ENCODE peak calls at places on chromosome 14, in five cellular contexts. One of them, this sample, is unnamed.

GRCh38 chr14:51035611-51036192 is 59.2 kb downstream of the TRIM9 start:
- DNase-seq in HCT116: no peak
- DNase-seq in H1: no peak
- DNase-seq in GM12878: no peak
- DNase-seq in HepG2: peak; percentile 70
- DNase-seq in this sample: no peak

GRCh38 chr14:90536511-90537191 is 139.8 kb downstream of the CALM1 start:
- DNase-seq in HCT116: no peak
- DNase-seq in HepG2: no peak
- DNase-seq in GM12878: no peak
- DNase-seq in H1: no peak
- DNase-seq in this sample: no peak

GRCh38 chr14:30559638-30560071 is 697 bp downstream of the G2E3 start:
- DNase-seq in HCT116: no peak
- DNase-seq in GM12878: no peak
- DNase-seq in HepG2: peak; percentile 64
- DNase-seq in H1: no peak
- DNase-seq in this sample: no peak

GRCh38 chr14:78848234-78848820 is 678.2 kb downstream of the NRXN3 start:
- DNase-seq in HCT116: peak; percentile 18
- DNase-seq in HepG2: peak; percentile 29
- DNase-seq in GM12878: no peak
- DNase-seq in H1: peak; percentile 70
- DNase-seq in this sample: peak; percentile 55

GRCh38 chr14:99604766-99605298 is 825 bp upstream of the CCDC85C start:
- DNase-seq in H1: no peak
- DNase-seq in GM12878: no peak
- DNase-seq in HepG2: no peak
- DNase-seq in HCT116: no peak
- DNase-seq in this sample: no peak

GRCh38 chr14:106277503-106277902 is 751.1 kb downstream of the TMEM121 start:
- DNase-seq in HepG2: peak; percentile 4
- DNase-seq in HCT116: no peak
- DNase-seq in H1: no peak
- DNase-seq in GM12878: no peak
- DNase-seq in this sample: peak; percentile 6

GRCh38 chr14:39036760-39037159 is 66.3 kb downstream of the SEC23A start:
- DNase-seq in GM12878: no peak
- DNase-seq in HCT116: no peak
- DNase-seq in H1: no peak
- DNase-seq in HepG2: no peak
- DNase-seq in this sample: no peak

GRCh38 chr14:33588771-33589170 is 362.1 kb downstream of the EGLN3 start:
- DNase-seq in H1: no peak
- DNase-seq in HCT116: no peak
- DNase-seq in HepG2: no peak
- DNase-seq in GM12878: no peak
- DNase-seq in this sample: no peak

GRCh38 chr14:81400202-81400678 is at the start of gene STON2:
- DNase-seq in GM12878: no peak
- DNase-seq in H1: no peak
- DNase-seq in HCT116: peak; percentile 54
- DNase-seq in HepG2: no peak
- DNase-seq in this sample: no peak

GRCh38 chr14:91963465-91963864 is 16.0 kb upstream of the FBLN5 start:
- DNase-seq in GM12878: no peak
- DNase-seq in HepG2: no peak
- DNase-seq in HCT116: no peak
- DNase-seq in H1: no peak
- DNase-seq in this sample: no peak

GRCh38 chr14:32366995-32367394 is 37.9 kb downstream of the AKAP6 start:
- DNase-seq in GM12878: no peak
- DNase-seq in HCT116: no peak
- DNase-seq in HepG2: no peak
- DNase-seq in H1: no peak
- DNase-seq in this sample: no peak

GRCh38 chr14:24098927-24099813 is 5.1 kb downstream of the PCK2 start:
- DNase-seq in HepG2: no peak
- DNase-seq in GM12878: no peak
- DNase-seq in HCT116: no peak
- DNase-seq in H1: no peak
- DNase-seq in this sample: no peak

GRCh38 chr14:36227802-36228201 is 51.3 kb upstream of the PTCSC3 start:
- DNase-seq in GM12878: no peak
- DNase-seq in HepG2: no peak
- DNase-seq in HCT116: no peak
- DNase-seq in H1: no peak
- DNase-seq in this sample: no peak

GRCh38 chr14:101727611-101728010 is 33.9 kb upstream of the PPP2R5C start:
- DNase-seq in GM12878: no peak
- DNase-seq in HepG2: no peak
- DNase-seq in HCT116: no peak
- DNase-seq in H1: no peak
- DNase-seq in this sample: no peak

GRCh38 chr14:74649673-74650072 is 37.6 kb upstream of the LTBP2 start:
- DNase-seq in HepG2: no peak
- DNase-seq in HCT116: no peak
- DNase-seq in H1: no peak
- DNase-seq in GM12878: no peak
- DNase-seq in this sample: no peak

GRCh38 chr14:104771918-104772706 is 19.2 kb downstream of the SIVA1 start:
- DNase-seq in GM12878: no peak
- DNase-seq in HCT116: no peak
- DNase-seq in HepG2: no peak
- DNase-seq in H1: no peak
- DNase-seq in this sample: no peak

GRCh38 chr14:33057585-33057984 is 118.9 kb downstream of the NPAS3 start:
- DNase-seq in HepG2: no peak
- DNase-seq in HCT116: no peak
- DNase-seq in H1: no peak
- DNase-seq in GM12878: no peak
- DNase-seq in this sample: no peak

GRCh38 chr14:68039593-68039992 is 220.0 kb downstream of the RAD51B start:
- DNase-seq in GM12878: no peak
- DNase-seq in HepG2: no peak
- DNase-seq in H1: no peak
- DNase-seq in HCT116: no peak
- DNase-seq in this sample: no peak

GRCh38 chr14:38623661-38624060 is 367.8 kb upstream of the CLEC14A start:
- DNase-seq in GM12878: no peak
- DNase-seq in HCT116: no peak
- DNase-seq in HepG2: no peak
- DNase-seq in H1: no peak
- DNase-seq in this sample: no peak

GRCh38 chr14:20873370-20874177 is 17.6 kb upstream of the RNASE3 start:
- DNase-seq in HCT116: peak; percentile 79
- DNase-seq in HepG2: peak; percentile 41
- DNase-seq in H1: peak; percentile 92
- DNase-seq in GM12878: no peak
- DNase-seq in this sample: peak; percentile 86

GRCh38 chr14:36275741-36276140 is 44.7 kb downstream of the MBIP start:
- DNase-seq in H1: no peak
- DNase-seq in GM12878: no peak
- DNase-seq in HepG2: no peak
- DNase-seq in HCT116: no peak
- DNase-seq in this sample: no peak

GRCh38 chr14:50047274-50047676 is 69.1 kb downstream of the VCPKMT start:
- DNase-seq in GM12878: peak; percentile 73
- DNase-seq in H1: no peak
- DNase-seq in HCT116: no peak
- DNase-seq in HepG2: peak; percentile 79
- DNase-seq in this sample: no peak

GRCh38 chr14:24176599-24176998 is 4.7 kb downstream of the REC8 start:
- DNase-seq in HCT116: no peak
- DNase-seq in HepG2: no peak
- DNase-seq in GM12878: no peak
- DNase-seq in H1: no peak
- DNase-seq in this sample: no peak

GRCh38 chr14:100748944-100749343 is 22.3 kb downstream of the DLK1 start:
- DNase-seq in HCT116: no peak
- DNase-seq in H1: no peak
- DNase-seq in HepG2: no peak
- DNase-seq in GM12878: no peak
- DNase-seq in this sample: no peak

GRCh38 chr14:97346675-97347074 is 549.5 kb downstream of the VRK1 start:
- DNase-seq in HCT116: no peak
- DNase-seq in H1: no peak
- DNase-seq in HepG2: no peak
- DNase-seq in GM12878: no peak
- DNase-seq in this sample: no peak

GRCh38 chr14:20610002-20610765 is 19.0 kb upstream of the RNASE12 start:
- DNase-seq in HepG2: peak; percentile 81
- DNase-seq in GM12878: no peak
- DNase-seq in HCT116: no peak
- DNase-seq in H1: peak; percentile 94
- DNase-seq in this sample: no peak

GRCh38 chr14:28780843-28781503 is 14.4 kb downstream of the FOXG1 start:
- DNase-seq in GM12878: no peak
- DNase-seq in HepG2: no peak
- DNase-seq in H1: no peak
- DNase-seq in HCT116: no peak
- DNase-seq in this sample: no peak

GRCh38 chr14:31829256-31829923 is 247.7 kb upstream of the ARHGAP5 start:
- DNase-seq in H1: no peak
- DNase-seq in HepG2: no peak
- DNase-seq in GM12878: no peak
- DNase-seq in HCT116: no peak
- DNase-seq in this sample: no peak

GRCh38 chr14:75247286-75247922 is 31.2 kb upstream of the FOS start:
- DNase-seq in HepG2: peak; percentile 77
- DNase-seq in HCT116: no peak
- DNase-seq in H1: no peak
- DNase-seq in GM12878: peak; percentile 40
- DNase-seq in this sample: no peak

DNA sequence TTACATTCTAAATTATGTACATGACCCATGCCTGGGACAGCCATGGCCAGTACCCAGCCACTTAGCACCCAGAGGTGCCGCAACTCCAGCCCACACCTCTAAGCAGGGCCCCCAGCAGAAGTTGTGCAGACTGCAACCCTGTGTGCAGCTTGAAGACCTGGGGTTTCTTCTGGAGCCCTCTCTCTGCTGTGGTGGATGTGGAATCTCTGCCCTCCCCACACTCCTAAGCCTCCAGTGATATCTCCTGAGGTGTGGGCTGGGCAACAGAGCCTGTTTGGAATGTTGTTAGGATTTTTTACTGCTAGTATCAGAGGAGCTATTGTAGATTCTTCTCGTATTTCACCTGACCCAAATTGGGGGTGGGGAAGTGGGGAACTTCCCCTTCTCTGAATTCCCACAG is 59.4 kb upstream of the TUNAR start:
- DNase-seq in H1: peak; percentile 42
- DNase-seq in GM12878: no peak
- DNase-seq in HepG2: no peak
- DNase-seq in HCT116: no peak
- DNase-seq in this sample: no peak
- H3K4me1 ChIP-seq in H1: peaks cover 5% of the 10 kb centered on the region
- H3K4me1 ChIP-seq in GM12878: no peaks in the 10 kb centered on the region
- H3K4me1 ChIP-seq in HepG2: no peaks in the 10 kb centered on the region
- H3K4me1 ChIP-seq in HCT116: no peaks in the 10 kb centered on the region
- H3K4me1 ChIP-seq in this sample: peaks cover 2% of the 10 kb centered on the region

GRCh38 chr14:63974176-63974575 is 121.4 kb downstream of the SYNE2 start:
- DNase-seq in HCT116: no peak
- DNase-seq in HepG2: no peak
- DNase-seq in GM12878: no peak
- DNase-seq in H1: no peak
- DNase-seq in this sample: no peak

GRCh38 chr14:63972323-63972932 is 119.6 kb downstream of the SYNE2 start:
- DNase-seq in HCT116: no peak
- DNase-seq in HepG2: no peak
- DNase-seq in H1: no peak
- DNase-seq in GM12878: no peak
- DNase-seq in this sample: no peak
- TF ChIP-seq ZNF274 in HCT116: no peak
- TF ChIP-seq ZNF274 in HepG2: no peak
- TF ChIP-seq ZNF274 in H1: no peak
- TF ChIP-seq ZNF274 in GM12878: no peak
- TF ChIP-seq ZNF274 in this sample: no peak

GRCh38 chr14:70394674-70395073 is 22.2 kb downstream of the SYNJ2BP start:
- DNase-seq in H1: no peak
- DNase-seq in HepG2: peak; percentile 21
- DNase-seq in HCT116: no peak
- DNase-seq in GM12878: no peak
- DNase-seq in this sample: no peak

GRCh38 chr14:70398280-70398679 is 18.6 kb downstream of the SYNJ2BP start:
- DNase-seq in HepG2: peak; percentile 5
- DNase-seq in HCT116: no peak
- DNase-seq in GM12878: no peak
- DNase-seq in H1: no peak
- DNase-seq in this sample: no peak

GRCh38 chr14:70398706-70399431 is 18.0 kb downstream of the SYNJ2BP start:
- DNase-seq in H1: no peak
- DNase-seq in HCT116: no peak
- DNase-seq in HepG2: no peak
- DNase-seq in GM12878: no peak
- DNase-seq in this sample: no peak

GRCh38 chr14:70401643-70402042 is 15.2 kb downstream of the SYNJ2BP start:
- DNase-seq in HCT116: no peak
- DNase-seq in GM12878: no peak
- DNase-seq in HepG2: no peak
- DNase-seq in H1: no peak
- DNase-seq in this sample: no peak

DNA sequence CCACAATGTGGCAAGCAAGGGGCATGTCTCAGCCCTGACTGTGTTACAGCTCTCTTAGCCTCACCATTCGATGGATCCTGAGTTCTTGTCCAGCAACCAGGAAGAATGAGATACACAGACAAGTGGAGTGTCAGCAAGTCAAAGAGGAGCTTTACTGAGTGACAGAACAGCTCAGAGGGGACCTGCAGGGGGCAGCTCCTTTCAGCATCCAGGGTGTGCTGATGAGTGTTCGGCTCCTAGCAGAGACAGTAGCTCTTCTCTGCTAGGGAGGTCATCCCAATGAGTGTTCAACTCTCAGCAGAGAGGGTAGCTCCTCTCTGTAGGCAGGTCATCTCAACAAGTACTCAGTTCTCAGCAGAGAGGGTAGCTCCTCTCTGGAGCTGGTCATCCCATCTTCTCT is 19.1 kb downstream of the SYNJ2BP start:
- DNase-seq in H1: no peak
- DNase-seq in HCT116: no peak
- DNase-seq in GM12878: no peak
- DNase-seq in HepG2: no peak
- DNase-seq in this sample: no peak
- H3K4me3 ChIP-seq in H1: no peak overlapping the region
- H3K4me3 ChIP-seq in HCT116: no peak overlapping the region
- H3K4me3 ChIP-seq in GM12878: no peak overlapping the region
- H3K4me3 ChIP-seq in HepG2: no peak overlapping the region
- H3K4me3 ChIP-seq in this sample: no peak overlapping the region

DNA sequence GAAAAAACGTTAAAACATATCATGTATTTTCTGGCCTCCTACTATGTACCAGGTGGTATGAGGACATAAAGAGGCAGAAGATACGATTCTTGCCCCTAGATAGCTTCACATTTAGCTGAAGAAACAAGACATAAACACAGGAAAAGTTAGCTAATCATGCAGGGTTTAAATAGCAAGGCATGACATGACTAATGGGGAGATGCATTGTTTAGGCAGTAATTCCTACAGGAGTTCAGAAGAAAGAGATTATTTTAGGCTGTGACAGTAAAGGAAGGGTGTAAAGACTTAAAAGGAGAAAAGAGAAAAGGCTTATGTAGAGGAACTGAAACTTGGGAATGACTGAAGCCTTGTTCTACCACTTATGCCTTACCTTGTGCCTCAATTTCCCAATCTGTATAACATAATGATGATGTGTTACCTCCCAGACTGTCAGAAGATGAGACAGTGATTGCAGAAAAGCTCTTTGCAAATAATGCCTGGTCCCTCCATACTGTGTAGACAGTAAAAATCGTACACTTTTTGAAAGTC is 44.4 kb downstream of the PRKCH start:
- DNase-seq in GM12878: no peak
- DNase-seq in H1: no peak
- DNase-seq in HepG2: no peak
- DNase-seq in HCT116: no peak
- DNase-seq in this sample: no peak
- H3K4me1 ChIP-seq in GM12878: peaks cover 34% of the 10 kb centered on the region
- H3K4me1 ChIP-seq in H1: no peaks in the 10 kb centered on the region
- H3K4me1 ChIP-seq in HepG2: no peaks in the 10 kb centered on the region
- H3K4me1 ChIP-seq in HCT116: peaks cover 37% of the 10 kb centered on the region
- H3K4me1 ChIP-seq in this sample: no peaks in the 10 kb centered on the region

This sample was measured in NT2/D1.